ENCODE peak calls at places on chromosomes 2 and 18, in seven cellular contexts. P is GM10248; M is progenitor cell of endocrine pancreas; E is Right ventricle myocardium superior; O is hepatocyte; Z is breast epithelium; A is stimulated activated CD4-positive, alpha-beta T cell treated with anti-CD3 and anti-CD28 coated beads, Interleukin-2, amount 100 ng/mL, for 24 hours. I is an unnamed sample.

GRCh38 chr2:53584986-53585385 is 182.6 kb upstream of the CHAC2 start:
- DNase-seq in P (no peak), M (no peak), A (no peak), Z (no peak), O (no peak), E (no peak), I (no peak)

GRCh38 chr2:28582595-28582994 is 86.7 kb downstream of the PLB1 start:
- DNase-seq in A (no peak), M (no peak), Z (no peak), P (no peak), E (no peak), O (no peak), I (no peak)

GRCh38 chr18:67232991-67233390 is 283.5 kb downstream of the DSEL start:
- DNase-seq in Z (no peak), O (no peak), P (no peak), M (no peak), A (no peak), E (no peak), I (no peak)

GRCh38 chr18:50218432-50219197 is 23.7 kb upstream of the MYO5B start:
- DNase-seq in M (no peak), P (peak), Z (no peak), O (peak), E (no peak), A (peak), I (no peak)

GRCh38 chr2:223532161-223532560 is 70.0 kb downstream of the SCG2 start:
- DNase-seq in A (no peak), M (no peak), O (no peak), E (no peak), P (no peak), Z (no peak), I (no peak)

GRCh38 chr2:30147715-30148611 is 1.2 kb downstream of the YPEL5 start:
- DNase-seq in O (peak), Z (peak), A (peak), E (peak), P (peak), M (peak), I (peak)

GRCh38 chr2:147998203-147998602 is 22.3 kb downstream of the ORC4 start:
- DNase-seq in A (no peak), E (no peak), M (no peak), O (no peak), Z (no peak), P (no peak), I (no peak)

GRCh38 chr2:207188601-207189000 is 22.9 kb upstream of the KLF7 start:
- DNase-seq in P (no peak), E (no peak), A (no peak), M (no peak), Z (no peak), O (no peak), I (no peak)

GRCh38 chr2:196914867-196915465 is 11.5 kb downstream of the PGAP1 start:
- DNase-seq in A (no peak), M (no peak), Z (no peak), E (no peak), O (no peak), P (peak), I (no peak)

GRCh38 chr18:48811401-48811800 is 139.4 kb downstream of the SMAD7 start:
- DNase-seq in P (no peak), A (no peak), O (no peak), Z (no peak), M (no peak), E (no peak), I (no peak)

GRCh38 chr2:85997016-85997970 is 108.4 kb downstream of the POLR1A start:
- DNase-seq in O (peak), Z (peak), E (peak), P (no peak), A (no peak), M (no peak), I (no peak)

GRCh38 chr2:224062481-224063307 is 23.6 kb upstream of the SERPINE2 start:
- DNase-seq in P (no peak), M (no peak), A (no peak), Z (no peak), E (no peak), O (no peak), I (no peak)

GRCh38 chr2:49288902-49289680 is 134.8 kb upstream of the FSHR start:
- DNase-seq in P (no peak), M (no peak), E (no peak), A (no peak), O (no peak), Z (no peak), I (no peak)

GRCh38 chr2:42844901-42845685 is 52.7 kb upstream of the HAAO start:
- DNase-seq in Z (no peak), P (no peak), O (peak), A (no peak), M (no peak), E (peak), I (no peak)

GRCh38 chr2:33521791-33522281 is 45.4 kb downstream of the RASGRP3 start:
- DNase-seq in O (peak), E (no peak), P (no peak), Z (peak), A (no peak), M (no peak), I (no peak)

GRCh38 chr18:58394607-58395425 is 234.1 kb downstream of the ALPK2 start:
- DNase-seq in P (no peak), A (no peak), O (no peak), E (no peak), Z (no peak), M (no peak), I (no peak)

GRCh38 chr2:147082850-147083522 is 761.8 kb upstream of the ACVR2A start:
- DNase-seq in E (no peak), A (peak), O (peak), P (peak), M (peak), Z (peak), I (peak)

GRCh38 chr2:241636983-241637232 is at the start of gene THAP4:
- DNase-seq in Z (peak), E (peak), P (peak), M (peak), O (peak), A (peak), I (peak)

GRCh38 chr2:24779121-24779520 is 14.1 kb downstream of the PTRHD1 start:
- DNase-seq in M (no peak), A (no peak), O (peak), Z (no peak), E (no peak), P (no peak), I (no peak)

GRCh38 chr2:241808701-241809382 is at the start of gene NEU4:
- DNase-seq in A (no peak), P (no peak), O (no peak), Z (no peak), E (peak), M (no peak), I (no peak)

GRCh38 chr2:240992572-240993291 is 5.7 kb upstream of the SNED1 start:
- DNase-seq in M (peak), O (no peak), A (peak), E (no peak), P (no peak), Z (no peak), I (no peak)

GRCh38 chr2:98505311-98505808 is 60.7 kb downstream of the INPP4A start:
- DNase-seq in A (no peak), O (no peak), Z (no peak), P (no peak), M (no peak), E (peak), I (no peak)

GRCh38 chr2:134225841-134226240 is 28.0 kb upstream of the MGAT5 start:
- DNase-seq in O (no peak), E (no peak), Z (no peak), M (no peak), P (no peak), A (no peak), I (no peak)

GRCh38 chr2:165120740-165121467 is 82.9 kb downstream of the SCN3A start:
- DNase-seq in Z (no peak), O (no peak), M (no peak), P (no peak), E (no peak), A (no peak), I (no peak)

GRCh38 chr18:32896781-32897547 is 124.1 kb upstream of the KLHL14 start:
- DNase-seq in P (no peak), O (no peak), Z (no peak), A (no peak), M (no peak), E (no peak), I (no peak)

GRCh38 chr18:29123706-29124530 is 947.0 kb upstream of the CDH2 start:
- DNase-seq in A (no peak), O (no peak), M (no peak), E (no peak), P (no peak), Z (no peak), I (no peak)

GRCh38 chr18:11110509-11110908 is 38.9 kb downstream of the PIEZO2 start:
- DNase-seq in A (no peak), M (no peak), O (no peak), E (no peak), Z (no peak), P (no peak), I (no peak)

GRCh38 chr18:36078751-36079529 is 11.6 kb upstream of the RPRD1A start:
- DNase-seq in Z (no peak), O (no peak), P (no peak), A (no peak), E (no peak), M (no peak), I (no peak)

GRCh38 chr2:236781933-236782788 is 212.5 kb downstream of the ACKR3 start:
- DNase-seq in M (no peak), E (no peak), O (no peak), P (no peak), A (no peak), Z (no peak), I (no peak)

GRCh38 chr2:38076250-38076709 is 329 bp upstream of the CYP1B1 start:
- DNase-seq in E (peak), A (peak), M (peak), P (peak), O (peak), Z (peak), I (no peak)

GRCh38 chr2:236768393-236769140 is 198.9 kb downstream of the ACKR3 start:
- DNase-seq in O (no peak), P (no peak), Z (peak), A (no peak), E (no peak), M (no peak), I (no peak)

GRCh38 chr18:43719264-43719795 is 442.0 kb upstream of the SYT4 start:
- DNase-seq in A (no peak), Z (no peak), E (no peak), P (no peak), O (peak), M (no peak), I (no peak)

GRCh38 chr2:67854103-67854502 is 208.7 kb downstream of the C1D start:
- DNase-seq in A (no peak), O (peak), M (no peak), P (no peak), Z (no peak), E (no peak), I (no peak)

GRCh38 chr2:239939736-239940483 is 85.2 kb downstream of the NDUFA10 start:
- DNase-seq in A (no peak), E (peak), O (no peak), M (no peak), Z (no peak), P (no peak), I (no peak)

GRCh38 chr2:184696644-184697043 is 98.3 kb downstream of the ZNF804A start:
- DNase-seq in A (no peak), M (no peak), O (no peak), E (no peak), P (no peak), Z (no peak), I (no peak)

GRCh38 chr2:32652555-32653209 is 24.8 kb downstream of the TTC27 start:
- DNase-seq in A (no peak), P (no peak), M (no peak), E (no peak), O (no peak), Z (no peak), I (peak)

GRCh38 chr2:32009479-32010256 is 1.1 kb downstream of the MEMO1 start:
- DNase-seq in O (peak), M (peak), A (peak), E (peak), Z (no peak), P (no peak), I (no peak)

I was measured in kidney glomerular epithelial cell.